ENCODE peak calls at places on chromosomes 13 and 19, in four cellular contexts. Z is foreskin keratinocyte; V is fibroblast of lung; F is CD4-positive, alpha-beta T cell. G is an unnamed sample.

GRCh38 chr13:43360911-43361605 is 337.7 kb downstream of the DNAJC15 start:
- DNase-seq in Z (no peak), V (peak), F (no peak), G (no peak)

GRCh38 chr19:2992958-2993357 is 15.6 kb downstream of the TLE6 start:
- DNase-seq in Z (no peak), V (no peak), F (no peak), G (no peak)

GRCh38 chr19:570315-570714 is 2.1 kb upstream of the BSG start:
- DNase-seq in Z (no peak), V (no peak), F (no peak), G (no peak)

GRCh38 chr19:29581398-29581797 is 24.7 kb upstream of the POP4 start:
- DNase-seq in Z (no peak), V (no peak), F (no peak), G (no peak)

GRCh38 chr19:41811036-41811435 is 14.6 kb downstream of the CEACAM3 start:
- DNase-seq in Z (no peak), V (no peak), F (no peak), G (no peak)

GRCh38 chr19:49019242-49019932 is 2.5 kb upstream of the LHB start:
- DNase-seq in Z (no peak), V (no peak), F (peak), G (peak)

GRCh38 chr13:80009760-80010159 is 331.2 kb downstream of the SPRY2 start:
- DNase-seq in Z (no peak), V (no peak), F (no peak), G (no peak)

GRCh38 chr19:37855098-37855497 is 51.3 kb downstream of the WDR87 start:
- DNase-seq in Z (peak), V (peak), F (no peak), G (no peak)

GRCh38 chr13:99577934-99578917 is 77.0 kb downstream of the TM9SF2 start:
- DNase-seq in Z (no peak), V (no peak), F (no peak), G (no peak)

GRCh38 chr13:36282818-36283432 is 14.7 kb downstream of the CCDC169 start:
- DNase-seq in Z (no peak), V (peak), F (no peak), G (no peak)